ENCODE peak calls at places on chromosome 16, in seven cellular contexts. X is testis; G is A549; S is ovary; Y is mammary epithelial cell; V is CD8-positive, alpha-beta T cell; L is CD8-positive, alpha-beta memory T cell. E is an unnamed sample. For H3K9me3, the result is how much of the 10 kb centered on the place peaks cover.

GRCh38 chr16:55003306-55003705 is 72.6 kb downstream of the IRX5 start:
- DNase-seq in V (no peak), X (no peak), Y (no peak), S (no peak), G (no peak), L (no peak), E (no peak)

GRCh38 chr16:31141489-31142108 is 6.1 kb upstream of the PRSS8 start:
- DNase-seq in G (no peak), V (no peak), X (peak), L (peak), S (peak), Y (peak), E (no peak)

GRCh38 chr16:61926766-61927165 is 109.5 kb downstream of the CDH8 start:
- DNase-seq in G (no peak), X (no peak), L (no peak), Y (no peak), V (no peak), S (no peak), E (no peak)

GRCh38 chr16:66898933-66899309 is 18.6 kb downstream of the PDP2 start:
- DNase-seq in L (no peak), V (no peak), X (no peak), G (no peak), Y (no peak), S (no peak), E (no peak)

GRCh38 chr16:19810817-19811731 is 73.6 kb downstream of the GPRC5B start:
- DNase-seq in X (no peak), Y (peak), V (no peak), L (no peak), S (no peak), G (peak), E (no peak)

GRCh38 chr16:57859331-57859730 is 57.0 kb upstream of the KIFC3 start:
- DNase-seq in L (no peak), V (no peak), S (no peak), X (no peak), G (peak), Y (no peak), E (no peak)

GRCh38 chr16:79089735-79090284 is 510.7 kb downstream of the MAF start:
- DNase-seq in Y (no peak), L (no peak), X (peak), G (no peak), S (no peak), V (peak), E (no peak)

GRCh38 chr16:57007050-57007449 is 17.7 kb downstream of the NLRC5 start:
- DNase-seq in L (no peak), G (no peak), V (no peak), X (no peak), Y (no peak), S (no peak), E (no peak)

GRCh38 chr16:11896776-11897175 is 19.0 kb downstream of the GSPT1 start:
- DNase-seq in Y (peak), X (no peak), S (no peak), L (no peak), V (no peak), G (no peak), E (no peak)

GRCh38 chr16:22300427-22301071 is 3.3 kb downstream of the POLR3E start:
- DNase-seq in V (peak), G (peak), X (peak), S (no peak), L (peak), Y (peak), E (no peak)

GRCh38 chr16:13148836-13149235 is 247.4 kb downstream of the SHISA9 start:
- DNase-seq in G (peak), Y (no peak), L (no peak), V (no peak), X (no peak), S (no peak), E (no peak)

DNA sequence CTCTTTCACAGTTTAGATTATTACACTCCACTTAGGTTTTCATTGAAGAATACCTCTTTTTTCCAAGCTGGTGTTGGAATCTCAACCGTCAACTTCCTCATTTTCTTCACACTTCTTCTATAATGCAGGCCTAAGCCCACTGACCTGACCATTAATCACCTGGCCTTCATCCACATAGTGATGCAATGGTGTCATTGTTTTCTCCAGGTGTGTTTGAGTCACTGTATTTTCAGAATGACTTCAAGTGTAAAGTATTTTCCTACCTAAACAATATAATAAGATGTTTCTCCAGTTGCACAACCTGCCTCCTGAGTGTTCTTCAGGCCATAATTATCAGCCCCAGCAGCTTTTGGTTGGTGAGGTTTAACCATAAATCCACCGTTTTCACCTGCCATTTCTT is 1675.1 kb downstream of the TP53TG3F start:
- DNase-seq in G (no peak), Y (peak), V (no peak), L (no peak), X (no peak), S (no peak), E (no peak)
- H3K9me3 ChIP-seq in G (under half), Y (under half), V (under half), L (under half), X (under half), S (under half), E (under half)

GRCh38 chr16:63877401-63877800 is 1244.5 kb downstream of the CDH11 start:
- DNase-seq in G (no peak), L (no peak), X (no peak), V (no peak), Y (no peak), S (no peak), E (no peak)
- H3K9me3 ChIP-seq in G (under half), L (under half), X (under half), V (under half), Y (under half), S (under half), E (under half)

DNA sequence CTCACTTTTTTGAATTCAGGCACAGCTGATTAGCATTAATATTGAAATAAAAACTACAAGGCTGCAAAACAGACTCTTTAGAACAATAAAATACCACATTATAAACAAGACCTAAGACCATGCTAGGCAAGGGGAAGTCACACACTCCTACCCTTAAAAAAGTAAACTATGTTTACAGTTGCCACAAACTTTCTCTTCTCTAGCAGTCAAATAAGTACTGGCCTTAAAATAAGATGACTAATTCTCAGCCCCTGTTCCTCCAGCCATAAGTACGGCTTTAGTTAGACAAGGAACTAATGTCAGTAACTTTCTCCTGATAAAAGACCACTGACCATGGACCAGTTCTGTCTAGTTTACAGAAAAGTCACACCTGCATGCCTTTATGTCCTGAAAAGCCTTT is 19.5 kb upstream of the CPHXL start:
- DNase-seq in V (no peak), G (no peak), L (no peak), S (no peak), Y (no peak), X (no peak), E (no peak)
- H3K9me3 ChIP-seq in V (under half), G (under half), L (under half), S (under half), Y (under half), X (under half), E (under half)

DNA sequence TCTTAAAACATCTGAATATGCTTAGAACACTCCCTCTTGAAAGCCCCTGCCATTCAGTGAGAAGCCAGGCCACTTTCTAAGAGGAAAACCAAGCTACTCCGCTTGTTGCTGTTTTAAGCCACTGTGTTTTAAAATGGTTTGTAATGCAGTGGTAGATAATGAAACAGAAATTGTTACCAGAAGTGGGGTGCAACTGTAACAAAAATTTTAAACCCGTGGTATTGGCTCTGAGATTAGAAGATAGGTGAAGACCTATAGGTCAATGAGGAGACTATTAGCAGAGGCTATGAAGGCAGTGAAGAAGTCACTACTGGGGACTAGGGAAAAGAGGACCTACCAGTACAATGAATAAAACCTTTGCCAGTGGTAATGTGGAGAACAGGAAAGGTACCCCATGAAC is 266.5 kb downstream of the IRF8 start:
- DNase-seq in L (no peak), V (no peak), G (no peak), Y (no peak), S (no peak), X (no peak), E (no peak)
- H3K9me3 ChIP-seq in L (under half), V (under half), G (under half), Y (under half), S (under half), X (under half), E (under half)